ENCODE peak calls at places on chromosomes 6 and 20, in seven cellular contexts. T is GM12878, O is upper lobe of left lung, S is transverse colon, L is stomach, D is H1, Y is suprapubic skin. J is an unnamed sample.

GRCh38 chr6:92820531-92820930 is 598.8 kb downstream of the EPHA7 start:
- DNase-seq in L (no peak), S (no peak), T (no peak), Y (no peak), O (no peak), D (no peak), J (no peak)

GRCh38 chr20:35506872-35507638 is 22.4 kb downstream of the C20orf173 start:
- DNase-seq in S (no peak), L (no peak), O (no peak), Y (no peak), D (no peak), T (no peak), J (no peak)

GRCh38 chr20:24937579-24937978 is 11.5 kb upstream of the CST7 start:
- DNase-seq in D (no peak), O (no peak), T (no peak), Y (no peak), L (no peak), S (no peak), J (no peak)

GRCh38 chr20:62305149-62305764 is 2.5 kb downstream of the ADRM1 start:
- DNase-seq in Y (no peak), D (no peak), L (no peak), O (no peak), T (no peak), S (no peak), J (no peak)

GRCh38 chr20:36574278-36575065 is 1.1 kb downstream of the TGIF2 start:
- DNase-seq in S (peak), T (no peak), L (peak), D (no peak), Y (no peak), O (peak), J (no peak)

GRCh38 chr6:144955392-144955791 is 670.3 kb downstream of the UTRN start:
- DNase-seq in Y (no peak), L (no peak), D (no peak), S (no peak), T (no peak), O (no peak), J (no peak)

GRCh38 chr6:4349931-4350330 is 214.6 kb upstream of the ECI2 start:
- DNase-seq in L (no peak), Y (no peak), O (no peak), T (no peak), S (no peak), D (no peak), J (peak)

GRCh38 chr6:30144821-30145220 is 8.9 kb downstream of the TRIM40 start:
- DNase-seq in O (no peak), S (no peak), D (no peak), Y (no peak), L (no peak), T (no peak), J (no peak)

GRCh38 chr6:112883095-112883494 is 536.0 kb downstream of the RFPL4B start:
- DNase-seq in T (no peak), S (no peak), Y (no peak), L (no peak), D (no peak), O (no peak), J (no peak)

GRCh38 chr6:87731818-87732661 is 30.0 kb upstream of the AKIRIN2 start:
- DNase-seq in S (peak), L (peak), D (no peak), O (peak), Y (peak), T (peak), J (peak)

GRCh38 chr20:48807586-48808381 is 20.0 kb downstream of the PREX1 start:
- DNase-seq in D (no peak), L (no peak), S (no peak), Y (no peak), O (no peak), T (no peak), J (no peak)

GRCh38 chr6:45654673-45655072 is 276.9 kb upstream of the SUPT3H start:
- DNase-seq in O (no peak), Y (peak), D (no peak), L (no peak), S (no peak), T (no peak), J (no peak)

GRCh38 chr20:21397341-21398108 is at the start of gene NKX2-4:
- DNase-seq in O (no peak), Y (no peak), T (no peak), L (no peak), S (no peak), D (no peak), J (no peak)

GRCh38 chr20:33423141-33423834 is 20.3 kb downstream of the SNTA1 start:
- DNase-seq in S (peak), T (no peak), L (peak), Y (no peak), O (no peak), D (no peak), J (no peak)

GRCh38 chr20:43721097-43721428 is 5.7 kb downstream of the GTSF1L start:
- DNase-seq in D (no peak), Y (no peak), S (no peak), L (no peak), O (no peak), T (no peak), J (no peak)

GRCh38 chr6:44342489-44342888 is at the start of gene SPATS1:
- DNase-seq in S (no peak), D (no peak), L (peak), O (no peak), T (no peak), Y (no peak), J (no peak)

GRCh38 chr20:57807418-57808265 is 97.8 kb upstream of the PMEPA1 start:
- DNase-seq in O (no peak), S (no peak), L (no peak), D (no peak), Y (no peak), T (no peak), J (no peak)

GRCh38 chr6:152300517-152300916 is 336.6 kb downstream of the SYNE1 start:
- DNase-seq in L (no peak), Y (no peak), O (no peak), T (no peak), D (no peak), S (no peak), J (no peak)

GRCh38 chr20:46134716-46135115 is 16.6 kb downstream of the CD40 start:
- DNase-seq in S (no peak), O (no peak), D (no peak), L (no peak), Y (no peak), T (no peak), J (no peak)

GRCh38 chr6:13267142-13267621 is 61.2 kb downstream of the TBC1D7 start:
- DNase-seq in D (no peak), T (no peak), O (no peak), S (no peak), Y (no peak), L (no peak), J (no peak)

GRCh38 chr20:43409041-43409913 is 48.4 kb upstream of the SRSF6 start:
- DNase-seq in O (no peak), T (peak), Y (no peak), S (no peak), D (peak), L (no peak), J (peak)

GRCh38 chr6:148002067-148002466 is 340.6 kb upstream of the SASH1 start:
- DNase-seq in D (no peak), T (no peak), L (no peak), Y (no peak), O (no peak), S (no peak), J (no peak)

GRCh38 chr6:2531426-2532208 is 219.1 kb downstream of the MYLK4 start:
- DNase-seq in T (no peak), S (no peak), Y (no peak), L (no peak), D (no peak), O (no peak), J (no peak)

GRCh38 chr6:166766769-166767168 is 139.7 kb upstream of the RPS6KA2 start:
- DNase-seq in T (no peak), Y (peak), S (no peak), O (no peak), D (no peak), L (peak), J (no peak)

GRCh38 chr6:122491915-122492537 is 20.4 kb upstream of the SERINC1 start:
- DNase-seq in D (no peak), Y (no peak), S (peak), L (peak), O (peak), T (no peak), J (no peak)

GRCh38 chr6:43170452-43171283 is at the start of gene SRF:
- DNase-seq in L (peak), O (peak), Y (peak), S (peak), T (peak), D (peak), J (peak)

DNA sequence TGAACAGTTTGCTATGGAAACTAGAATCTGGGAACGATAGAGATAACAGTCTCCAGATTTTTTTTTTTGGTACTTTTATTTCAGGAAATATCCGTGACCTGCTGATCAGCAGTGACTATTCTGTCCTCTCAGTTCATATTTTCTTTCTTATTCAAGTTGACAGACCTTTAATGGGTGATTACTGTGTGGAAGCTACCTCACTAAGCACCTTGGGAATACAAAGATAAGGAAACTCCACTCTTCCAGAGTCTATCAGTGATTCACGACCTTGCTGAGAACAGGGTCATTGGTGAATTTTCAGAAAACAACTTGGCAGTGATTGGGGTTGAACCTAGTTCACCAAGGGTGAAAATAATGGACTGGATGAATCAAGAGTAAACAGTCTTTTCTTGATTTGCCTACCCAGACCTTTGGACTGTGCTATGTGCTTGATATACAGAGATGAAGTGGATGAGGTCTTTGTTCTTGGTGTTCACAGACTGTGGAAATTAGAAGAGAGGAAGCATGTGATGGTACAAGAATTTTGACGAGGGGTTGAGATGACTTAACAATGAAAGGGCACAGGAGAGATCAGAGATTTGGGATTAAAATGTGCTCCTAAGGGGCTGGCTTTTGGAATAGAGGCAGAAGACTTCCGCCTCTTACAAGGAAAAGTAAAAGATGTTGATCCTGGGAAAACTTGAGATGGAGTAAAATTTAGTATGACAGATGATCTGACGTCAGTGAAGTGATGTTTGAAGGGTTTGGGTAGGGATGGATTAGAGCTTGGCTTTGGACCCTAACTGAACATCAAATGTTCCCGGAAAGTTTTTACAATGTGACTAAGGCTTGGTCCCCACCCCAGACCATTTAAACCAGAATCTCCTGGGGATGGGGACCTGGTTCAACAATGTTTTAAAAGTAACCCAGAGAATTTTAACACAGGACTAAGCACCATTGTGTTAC is 1.2 kb downstream of the KAT14 start:
- DNase-seq in S (no peak), D (no peak), O (no peak), T (no peak), L (no peak), Y (no peak), J (no peak)
- TF ChIP-seq POLR2AphosphoS5 in S (peak), D (no peak), O (no peak), T (no peak), L (no peak), Y (no peak), J (no peak)

DNA sequence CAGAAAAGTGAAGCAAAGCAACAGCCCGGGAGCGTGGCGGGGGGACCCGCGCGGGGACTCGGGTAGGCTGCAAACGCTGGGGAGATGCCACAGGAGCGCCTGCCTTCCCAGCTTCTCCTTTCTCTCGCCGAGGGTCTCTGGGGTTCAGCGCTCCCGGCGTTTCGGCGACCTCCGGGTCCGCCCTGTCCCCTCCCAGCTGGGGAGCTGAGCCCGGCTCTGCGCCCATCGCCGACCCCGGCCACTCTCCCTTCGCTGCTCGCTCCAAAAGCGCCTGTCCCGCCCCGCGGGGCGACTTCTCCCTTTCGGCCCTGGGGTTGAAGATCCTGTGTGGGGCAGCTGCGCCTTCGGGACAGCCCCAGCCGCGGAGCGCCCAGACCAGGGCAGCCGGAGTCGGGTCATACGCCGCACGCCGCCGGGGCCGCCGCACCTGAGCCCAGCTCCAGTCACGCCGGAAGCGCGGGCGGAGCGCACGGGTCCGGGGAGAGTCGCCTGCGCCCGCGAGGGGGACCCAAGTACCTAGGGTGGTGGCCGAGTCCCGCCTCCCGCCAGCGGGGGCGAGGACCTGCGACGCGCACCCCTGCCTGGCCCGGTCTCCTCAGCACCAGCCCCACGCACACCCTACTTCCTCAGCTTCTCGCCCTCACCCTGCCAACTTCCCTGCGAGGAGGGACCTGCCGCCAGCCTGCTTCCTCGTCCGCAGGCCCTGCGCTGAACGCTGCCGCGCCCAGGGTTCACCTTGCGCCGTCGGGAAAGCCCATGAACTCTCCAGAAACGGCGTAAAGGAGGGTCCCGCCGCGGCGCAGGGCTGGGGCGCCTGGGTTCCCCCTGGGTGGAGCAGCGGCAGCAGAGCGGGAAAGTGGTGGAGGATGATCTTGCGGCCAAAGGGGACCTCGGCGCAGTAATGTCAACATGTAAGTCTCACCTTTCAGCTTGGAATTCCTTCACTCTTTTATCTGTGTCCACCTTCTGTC is at the start of gene ADGRG6:
- DNase-seq in D (no peak), S (peak), O (peak), Y (peak), T (no peak), L (peak), J (no peak)
- TF ChIP-seq POLR2A in D (no peak), S (no peak), O (no peak), Y (no peak), T (no peak), L (no peak), J (no peak)

DNA sequence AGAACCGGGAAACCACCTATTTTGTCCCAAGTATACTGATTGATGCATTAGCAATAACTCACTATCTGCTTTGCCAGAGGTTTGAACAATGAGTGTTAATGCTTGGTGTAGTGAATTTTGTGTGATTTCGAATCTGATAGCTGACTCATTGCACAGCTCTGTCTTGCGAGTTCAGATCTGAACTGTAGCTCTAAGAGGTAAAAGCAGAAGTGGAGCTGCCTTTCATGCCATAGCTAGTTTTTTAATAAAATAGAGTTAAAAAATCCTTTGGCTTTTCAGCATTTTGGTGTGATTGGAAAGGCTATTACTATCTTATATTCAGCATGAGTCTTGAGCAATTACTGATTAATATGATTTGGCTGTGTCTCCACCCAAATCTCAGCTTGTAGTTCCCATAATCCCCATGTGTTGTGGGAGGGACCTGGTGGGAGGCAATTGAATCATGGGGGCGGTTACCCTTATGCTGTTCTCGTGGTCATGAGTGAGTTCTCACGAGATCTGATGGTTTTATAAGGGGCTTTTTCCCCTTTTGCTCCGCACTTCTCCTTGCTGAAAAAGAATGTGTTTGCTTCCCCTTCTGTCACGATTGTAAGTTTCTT is 21.1 kb downstream of the IGF2R start:
- DNase-seq in Y (no peak), L (no peak), O (no peak), S (no peak), D (no peak), T (no peak), J (no peak)
- TF ChIP-seq EP300 in Y (no peak), L (no peak), O (no peak), S (no peak), D (no peak), T (no peak), J (no peak)

GRCh38 chr6:35724471-35724870 is 12.4 kb upstream of the ARMC12 start:
- DNase-seq in T (no peak), L (no peak), D (no peak), S (no peak), Y (no peak), O (no peak), J (no peak)

GRCh38 chr6:35725081-35725708 is 11.6 kb upstream of the ARMC12 start:
- DNase-seq in O (no peak), T (no peak), L (no peak), S (no peak), Y (no peak), D (no peak), J (no peak)

GRCh38 chr6:35724059-35724458 is 12.8 kb upstream of the ARMC12 start:
- DNase-seq in S (no peak), D (no peak), T (no peak), O (no peak), Y (no peak), L (no peak), J (no peak)

GRCh38 chr6:35727206-35727934 is 9.5 kb upstream of the ARMC12 start:
- DNase-seq in D (no peak), L (peak), S (peak), Y (peak), O (peak), T (no peak), J (peak)

DNA sequence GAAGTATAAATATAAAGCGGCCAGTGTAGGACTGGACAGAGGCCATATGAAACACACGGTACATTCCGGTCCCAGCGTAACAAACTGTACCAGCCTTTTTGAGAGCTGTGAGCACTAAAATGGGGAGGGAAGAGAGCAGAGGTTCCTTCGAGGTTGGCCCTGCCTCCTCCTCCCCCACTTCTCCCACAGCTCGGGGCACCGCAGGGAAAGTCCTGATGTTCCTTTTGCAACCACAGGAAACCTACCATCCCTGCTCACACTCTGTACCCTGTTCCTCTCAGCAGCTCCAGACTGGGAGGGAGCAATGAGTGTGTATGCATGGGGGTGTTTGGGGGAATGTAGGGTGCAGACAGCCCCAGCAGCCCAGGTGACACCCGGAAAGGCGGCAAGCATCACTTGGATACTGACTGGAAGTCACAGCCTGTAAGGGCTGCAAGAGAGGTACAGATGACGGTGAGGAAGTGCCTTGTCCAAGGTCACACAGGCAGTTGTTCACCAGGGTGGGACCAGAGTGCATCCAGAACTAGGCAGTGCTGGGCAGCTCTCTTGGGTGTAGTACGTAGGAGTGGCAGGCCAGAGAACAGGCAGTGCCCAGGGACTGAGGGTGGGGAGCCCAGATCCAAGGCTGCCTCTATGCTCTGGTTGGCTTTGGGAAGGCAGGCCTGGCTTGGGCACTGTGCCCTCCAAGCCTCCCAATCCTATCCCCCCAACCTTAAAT is 11.0 kb upstream of the ARMC12 start:
- DNase-seq in T (no peak), L (peak), S (peak), D (no peak), O (peak), Y (peak), J (peak)
- TF ChIP-seq POLR2AphosphoS5 in T (no peak), L (peak), S (peak), D (no peak), O (peak), Y (no peak), J (peak)

GRCh38 chr6:158853072-158853871 is 34.1 kb upstream of the EZR start:
- DNase-seq in S (peak), T (peak), O (peak), D (peak), Y (no peak), L (peak), J (no peak)
- TF ChIP-seq POLR2A in S (peak), T (no peak), O (peak), D (no peak), Y (no peak), L (peak), J (no peak)

J was measured in esophagus muscularis mucosa.